ENCODE peak calls at places on chromosomes 4 and X, in six cellular contexts. One of them, this sample, is unnamed.

GRCh38 chrX:131394384-131394783 is 105.3 kb upstream of the IGSF1 start:
- DNase-seq in activated CD4-positive, alpha-beta T cell treated with anti-CD3 and anti-CD28 coated beads for 4 hours: no peak
- DNase-seq in effector memory CD4-positive, alpha-beta T cell: no peak
- DNase-seq in left ventricle myocardium superior: no peak
- DNase-seq in tibial nerve: no peak
- DNase-seq in cardiac muscle cell: no peak
- DNase-seq in this sample: no peak

GRCh38 chr4:22420291-22420690 is 95.6 kb downstream of the ADGRA3 start:
- DNase-seq in activated CD4-positive, alpha-beta T cell treated with anti-CD3 and anti-CD28 coated beads for 4 hours: no peak
- DNase-seq in effector memory CD4-positive, alpha-beta T cell: no peak
- DNase-seq in left ventricle myocardium superior: no peak
- DNase-seq in tibial nerve: no peak
- DNase-seq in cardiac muscle cell: no peak
- DNase-seq in this sample: no peak

GRCh38 chrX:41167888-41168287 is 82.6 kb downstream of the USP9X start:
- DNase-seq in activated CD4-positive, alpha-beta T cell treated with anti-CD3 and anti-CD28 coated beads for 4 hours: no peak
- DNase-seq in effector memory CD4-positive, alpha-beta T cell: no peak
- DNase-seq in left ventricle myocardium superior: no peak
- DNase-seq in tibial nerve: no peak
- DNase-seq in cardiac muscle cell: no peak
- DNase-seq in this sample: no peak

GRCh38 chrX:2423293-2423692 is 77.5 kb downstream of the DHRSX start:
- DNase-seq in activated CD4-positive, alpha-beta T cell treated with anti-CD3 and anti-CD28 coated beads for 4 hours: no peak
- DNase-seq in effector memory CD4-positive, alpha-beta T cell: no peak
- DNase-seq in left ventricle myocardium superior: no peak
- DNase-seq in tibial nerve: no peak
- DNase-seq in cardiac muscle cell: peak; percentile 28
- DNase-seq in this sample: no peak

GRCh38 chrX:64204701-64205440 is 637 bp downstream of the AMER1 start:
- DNase-seq in activated CD4-positive, alpha-beta T cell treated with anti-CD3 and anti-CD28 coated beads for 4 hours: peak; percentile 3
- DNase-seq in effector memory CD4-positive, alpha-beta T cell: no peak
- DNase-seq in left ventricle myocardium superior: peak; percentile 60
- DNase-seq in tibial nerve: peak; percentile 12
- DNase-seq in cardiac muscle cell: peak; percentile 37
- DNase-seq in this sample: peak; percentile 0

GRCh38 chr4:168743576-168743975 is 246.7 kb downstream of the PALLD start:
- DNase-seq in activated CD4-positive, alpha-beta T cell treated with anti-CD3 and anti-CD28 coated beads for 4 hours: no peak
- DNase-seq in effector memory CD4-positive, alpha-beta T cell: no peak
- DNase-seq in left ventricle myocardium superior: no peak
- DNase-seq in tibial nerve: no peak
- DNase-seq in cardiac muscle cell: peak; percentile 46
- DNase-seq in this sample: no peak

GRCh38 chrX:40938418-40938817 is 146.8 kb upstream of the USP9X start:
- DNase-seq in activated CD4-positive, alpha-beta T cell treated with anti-CD3 and anti-CD28 coated beads for 4 hours: no peak
- DNase-seq in effector memory CD4-positive, alpha-beta T cell: no peak
- DNase-seq in left ventricle myocardium superior: no peak
- DNase-seq in tibial nerve: no peak
- DNase-seq in cardiac muscle cell: peak; percentile 30
- DNase-seq in this sample: no peak

GRCh38 chr4:89215736-89216135 is 91.9 kb downstream of the GPRIN3 start:
- DNase-seq in activated CD4-positive, alpha-beta T cell treated with anti-CD3 and anti-CD28 coated beads for 4 hours: no peak
- DNase-seq in effector memory CD4-positive, alpha-beta T cell: no peak
- DNase-seq in left ventricle myocardium superior: no peak
- DNase-seq in tibial nerve: no peak
- DNase-seq in cardiac muscle cell: no peak
- DNase-seq in this sample: no peak

GRCh38 chr4:4217123-4217522 is 9.6 kb downstream of the OTOP1 start:
- DNase-seq in activated CD4-positive, alpha-beta T cell treated with anti-CD3 and anti-CD28 coated beads for 4 hours: no peak
- DNase-seq in effector memory CD4-positive, alpha-beta T cell: no peak
- DNase-seq in left ventricle myocardium superior: no peak
- DNase-seq in tibial nerve: no peak
- DNase-seq in cardiac muscle cell: no peak
- DNase-seq in this sample: no peak

GRCh38 chr4:184762100-184762499 is 28.2 kb upstream of the CENPU start:
- DNase-seq in activated CD4-positive, alpha-beta T cell treated with anti-CD3 and anti-CD28 coated beads for 4 hours: peak; percentile 44
- DNase-seq in effector memory CD4-positive, alpha-beta T cell: no peak
- DNase-seq in left ventricle myocardium superior: no peak
- DNase-seq in tibial nerve: no peak
- DNase-seq in cardiac muscle cell: no peak
- DNase-seq in this sample: peak; percentile 33

GRCh38 chr4:53592686-53593641 is 1.7 kb upstream of the LNX1 start:
- DNase-seq in activated CD4-positive, alpha-beta T cell treated with anti-CD3 and anti-CD28 coated beads for 4 hours: no peak
- DNase-seq in effector memory CD4-positive, alpha-beta T cell: no peak
- DNase-seq in left ventricle myocardium superior: peak; percentile 39
- DNase-seq in tibial nerve: no peak
- DNase-seq in cardiac muscle cell: peak; percentile 63
- DNase-seq in this sample: no peak

GRCh38 chr4:157727163-157727562 is 445.7 kb downstream of the GASK1B start:
- DNase-seq in activated CD4-positive, alpha-beta T cell treated with anti-CD3 and anti-CD28 coated beads for 4 hours: no peak
- DNase-seq in effector memory CD4-positive, alpha-beta T cell: no peak
- DNase-seq in left ventricle myocardium superior: no peak
- DNase-seq in tibial nerve: no peak
- DNase-seq in cardiac muscle cell: no peak
- DNase-seq in this sample: no peak

GRCh38 chrX:134287356-134287755 is 50.4 kb downstream of the CCDC160 start:
- DNase-seq in activated CD4-positive, alpha-beta T cell treated with anti-CD3 and anti-CD28 coated beads for 4 hours: no peak
- DNase-seq in effector memory CD4-positive, alpha-beta T cell: no peak
- DNase-seq in left ventricle myocardium superior: no peak
- DNase-seq in tibial nerve: no peak
- DNase-seq in cardiac muscle cell: no peak
- DNase-seq in this sample: no peak

GRCh38 chr4:6303943-6304342 is 34.3 kb downstream of the WFS1 start:
- DNase-seq in activated CD4-positive, alpha-beta T cell treated with anti-CD3 and anti-CD28 coated beads for 4 hours: no peak
- DNase-seq in effector memory CD4-positive, alpha-beta T cell: no peak
- DNase-seq in left ventricle myocardium superior: no peak
- DNase-seq in tibial nerve: no peak
- DNase-seq in cardiac muscle cell: no peak
- DNase-seq in this sample: no peak

GRCh38 chrX:153725039-153725831 is 579 bp downstream of the ABCD1 start:
- DNase-seq in activated CD4-positive, alpha-beta T cell treated with anti-CD3 and anti-CD28 coated beads for 4 hours: no peak
- DNase-seq in effector memory CD4-positive, alpha-beta T cell: no peak
- DNase-seq in left ventricle myocardium superior: no peak
- DNase-seq in tibial nerve: no peak
- DNase-seq in cardiac muscle cell: no peak
- DNase-seq in this sample: no peak

This sample was measured in stimulated activated CD4-positive, alpha-beta T cell treated with anti-CD3 and anti-CD28 coated beads, Interleukin-2, amount 100 ng/mL, for 4 hours.